ENCODE peak calls at places on chromosomes 5 and 9, in ten cellular contexts. One of them, this sample, is unnamed.

GRCh38 chr9:4762889-4763521 is 22.0 kb upstream of the AK3 start:
- DNase-seq in activated T-cell treated with anti-CD3 and anti-CD28 coated beads for 1 hour: no peak
- DNase-seq in stimulated activated CD4-positive, alpha-beta T cell treated with anti-CD3 and anti-CD28 coated beads, TNF-alpha, amount 100 ng/mL, for 1 hour: no peak
- DNase-seq in Daoy: peak; percentile 41
- DNase-seq in HT1080: peak; percentile 38
- DNase-seq in spleen: peak; percentile 86
- DNase-seq in adrenal gland: peak; percentile 69
- DNase-seq in Caco-2: no peak
- DNase-seq in AG08395: no peak
- DNase-seq in activated CD4-positive, alpha-beta memory T cell treated with anti-CD3 and anti-CD28 coated beads for 36 hours: peak; percentile 23
- DNase-seq in this sample: peak; percentile 38

GRCh38 chr9:6272229-6272597 is 56.0 kb upstream of the TPD52L3 start:
- DNase-seq in Daoy: no peak
- DNase-seq in HT1080: no peak
- DNase-seq in AG08395: peak; percentile 58
- DNase-seq in adrenal gland: no peak
- DNase-seq in stimulated activated CD4-positive, alpha-beta T cell treated with anti-CD3 and anti-CD28 coated beads, TNF-alpha, amount 100 ng/mL, for 1 hour: no peak
- DNase-seq in activated CD4-positive, alpha-beta memory T cell treated with anti-CD3 and anti-CD28 coated beads for 36 hours: no peak
- DNase-seq in spleen: no peak
- DNase-seq in Caco-2: no peak
- DNase-seq in activated T-cell treated with anti-CD3 and anti-CD28 coated beads for 1 hour: no peak
- DNase-seq in this sample: no peak

GRCh38 chr5:92599217-92599810 is 981.7 kb downstream of the NR2F1-AS1 start:
- DNase-seq in HT1080: no peak
- DNase-seq in stimulated activated CD4-positive, alpha-beta T cell treated with anti-CD3 and anti-CD28 coated beads, TNF-alpha, amount 100 ng/mL, for 1 hour: no peak
- DNase-seq in activated CD4-positive, alpha-beta memory T cell treated with anti-CD3 and anti-CD28 coated beads for 36 hours: no peak
- DNase-seq in spleen: no peak
- DNase-seq in adrenal gland: no peak
- DNase-seq in activated T-cell treated with anti-CD3 and anti-CD28 coated beads for 1 hour: no peak
- DNase-seq in AG08395: no peak
- DNase-seq in Daoy: no peak
- DNase-seq in Caco-2: no peak
- DNase-seq in this sample: no peak

GRCh38 chr9:110255417-110256141 is 728 bp downstream of the TXN start:
- DNase-seq in Caco-2: peak; percentile 59
- DNase-seq in activated CD4-positive, alpha-beta memory T cell treated with anti-CD3 and anti-CD28 coated beads for 36 hours: peak; percentile 79
- DNase-seq in spleen: peak; percentile 93
- DNase-seq in HT1080: peak; percentile 69
- DNase-seq in adrenal gland: peak; percentile 76
- DNase-seq in AG08395: no peak
- DNase-seq in stimulated activated CD4-positive, alpha-beta T cell treated with anti-CD3 and anti-CD28 coated beads, TNF-alpha, amount 100 ng/mL, for 1 hour: peak; percentile 31
- DNase-seq in activated T-cell treated with anti-CD3 and anti-CD28 coated beads for 1 hour: peak; percentile 4
- DNase-seq in Daoy: peak; percentile 85
- DNase-seq in this sample: peak; percentile 73

GRCh38 chr9:93815677-93816076 is 139.5 kb downstream of the BARX1 start:
- DNase-seq in Caco-2: no peak
- DNase-seq in adrenal gland: no peak
- DNase-seq in activated CD4-positive, alpha-beta memory T cell treated with anti-CD3 and anti-CD28 coated beads for 36 hours: no peak
- DNase-seq in AG08395: no peak
- DNase-seq in Daoy: no peak
- DNase-seq in stimulated activated CD4-positive, alpha-beta T cell treated with anti-CD3 and anti-CD28 coated beads, TNF-alpha, amount 100 ng/mL, for 1 hour: no peak
- DNase-seq in activated T-cell treated with anti-CD3 and anti-CD28 coated beads for 1 hour: no peak
- DNase-seq in HT1080: no peak
- DNase-seq in spleen: no peak
- DNase-seq in this sample: no peak

GRCh38 chr5:80764786-80765185 is 110.0 kb upstream of the DHFR start:
- DNase-seq in Daoy: no peak
- DNase-seq in HT1080: no peak
- DNase-seq in AG08395: no peak
- DNase-seq in activated CD4-positive, alpha-beta memory T cell treated with anti-CD3 and anti-CD28 coated beads for 36 hours: no peak
- DNase-seq in Caco-2: no peak
- DNase-seq in spleen: no peak
- DNase-seq in stimulated activated CD4-positive, alpha-beta T cell treated with anti-CD3 and anti-CD28 coated beads, TNF-alpha, amount 100 ng/mL, for 1 hour: no peak
- DNase-seq in activated T-cell treated with anti-CD3 and anti-CD28 coated beads for 1 hour: no peak
- DNase-seq in adrenal gland: no peak
- DNase-seq in this sample: no peak

GRCh38 chr9:114733814-114734213 is 51.8 kb upstream of the TEX48 start:
- DNase-seq in spleen: no peak
- DNase-seq in Caco-2: no peak
- DNase-seq in AG08395: no peak
- DNase-seq in Daoy: peak; percentile 85
- DNase-seq in activated T-cell treated with anti-CD3 and anti-CD28 coated beads for 1 hour: no peak
- DNase-seq in HT1080: peak; percentile 86
- DNase-seq in stimulated activated CD4-positive, alpha-beta T cell treated with anti-CD3 and anti-CD28 coated beads, TNF-alpha, amount 100 ng/mL, for 1 hour: no peak
- DNase-seq in activated CD4-positive, alpha-beta memory T cell treated with anti-CD3 and anti-CD28 coated beads for 36 hours: no peak
- DNase-seq in adrenal gland: no peak
- DNase-seq in this sample: no peak

GRCh38 chr5:51039915-51040314 is 343.3 kb upstream of the ISL1 start:
- DNase-seq in activated T-cell treated with anti-CD3 and anti-CD28 coated beads for 1 hour: no peak
- DNase-seq in Caco-2: no peak
- DNase-seq in stimulated activated CD4-positive, alpha-beta T cell treated with anti-CD3 and anti-CD28 coated beads, TNF-alpha, amount 100 ng/mL, for 1 hour: no peak
- DNase-seq in HT1080: no peak
- DNase-seq in spleen: no peak
- DNase-seq in Daoy: no peak
- DNase-seq in activated CD4-positive, alpha-beta memory T cell treated with anti-CD3 and anti-CD28 coated beads for 36 hours: no peak
- DNase-seq in AG08395: no peak
- DNase-seq in adrenal gland: no peak
- DNase-seq in this sample: no peak

GRCh38 chr5:440413-441180 is 2.4 kb upstream of the EXOC3 start:
- DNase-seq in Daoy: no peak
- DNase-seq in AG08395: no peak
- DNase-seq in Caco-2: no peak
- DNase-seq in adrenal gland: peak; percentile 51
- DNase-seq in stimulated activated CD4-positive, alpha-beta T cell treated with anti-CD3 and anti-CD28 coated beads, TNF-alpha, amount 100 ng/mL, for 1 hour: no peak
- DNase-seq in activated T-cell treated with anti-CD3 and anti-CD28 coated beads for 1 hour: no peak
- DNase-seq in spleen: peak; percentile 71
- DNase-seq in HT1080: no peak
- DNase-seq in activated CD4-positive, alpha-beta memory T cell treated with anti-CD3 and anti-CD28 coated beads for 36 hours: no peak
- DNase-seq in this sample: no peak

GRCh38 chr9:2567922-2568321 is 53.7 kb upstream of the VLDLR start:
- DNase-seq in Caco-2: no peak
- DNase-seq in Daoy: peak; percentile 23
- DNase-seq in HT1080: no peak
- DNase-seq in AG08395: no peak
- DNase-seq in activated CD4-positive, alpha-beta memory T cell treated with anti-CD3 and anti-CD28 coated beads for 36 hours: no peak
- DNase-seq in spleen: no peak
- DNase-seq in adrenal gland: no peak
- DNase-seq in stimulated activated CD4-positive, alpha-beta T cell treated with anti-CD3 and anti-CD28 coated beads, TNF-alpha, amount 100 ng/mL, for 1 hour: no peak
- DNase-seq in activated T-cell treated with anti-CD3 and anti-CD28 coated beads for 1 hour: no peak
- DNase-seq in this sample: no peak

GRCh38 chr5:175382171-175382570 is 61.8 kb downstream of the DRD1 start:
- DNase-seq in AG08395: no peak
- DNase-seq in HT1080: no peak
- DNase-seq in activated CD4-positive, alpha-beta memory T cell treated with anti-CD3 and anti-CD28 coated beads for 36 hours: no peak
- DNase-seq in Daoy: no peak
- DNase-seq in adrenal gland: no peak
- DNase-seq in spleen: no peak
- DNase-seq in stimulated activated CD4-positive, alpha-beta T cell treated with anti-CD3 and anti-CD28 coated beads, TNF-alpha, amount 100 ng/mL, for 1 hour: no peak
- DNase-seq in Caco-2: no peak
- DNase-seq in activated T-cell treated with anti-CD3 and anti-CD28 coated beads for 1 hour: no peak
- DNase-seq in this sample: no peak

GRCh38 chr5:100444961-100445360 is 90.2 kb upstream of the FAM174A start:
- DNase-seq in Daoy: peak; percentile 2
- DNase-seq in stimulated activated CD4-positive, alpha-beta T cell treated with anti-CD3 and anti-CD28 coated beads, TNF-alpha, amount 100 ng/mL, for 1 hour: no peak
- DNase-seq in AG08395: no peak
- DNase-seq in adrenal gland: no peak
- DNase-seq in Caco-2: no peak
- DNase-seq in activated T-cell treated with anti-CD3 and anti-CD28 coated beads for 1 hour: no peak
- DNase-seq in activated CD4-positive, alpha-beta memory T cell treated with anti-CD3 and anti-CD28 coated beads for 36 hours: no peak
- DNase-seq in spleen: no peak
- DNase-seq in HT1080: peak; percentile 74
- DNase-seq in this sample: no peak

GRCh38 chr9:121984726-121985402 is 108.2 kb downstream of the TTLL11 start:
- DNase-seq in stimulated activated CD4-positive, alpha-beta T cell treated with anti-CD3 and anti-CD28 coated beads, TNF-alpha, amount 100 ng/mL, for 1 hour: no peak
- DNase-seq in AG08395: peak; percentile 82
- DNase-seq in spleen: no peak
- DNase-seq in HT1080: peak; percentile 69
- DNase-seq in activated T-cell treated with anti-CD3 and anti-CD28 coated beads for 1 hour: no peak
- DNase-seq in Daoy: peak; percentile 68
- DNase-seq in Caco-2: no peak
- DNase-seq in adrenal gland: no peak
- DNase-seq in activated CD4-positive, alpha-beta memory T cell treated with anti-CD3 and anti-CD28 coated beads for 36 hours: no peak
- DNase-seq in this sample: no peak

GRCh38 chr5:73120222-73121108 is at the start of gene TMEM171:
- DNase-seq in stimulated activated CD4-positive, alpha-beta T cell treated with anti-CD3 and anti-CD28 coated beads, TNF-alpha, amount 100 ng/mL, for 1 hour: no peak
- DNase-seq in Caco-2: peak; percentile 57
- DNase-seq in spleen: peak; percentile 82
- DNase-seq in Daoy: peak; percentile 60
- DNase-seq in activated T-cell treated with anti-CD3 and anti-CD28 coated beads for 1 hour: no peak
- DNase-seq in adrenal gland: no peak
- DNase-seq in activated CD4-positive, alpha-beta memory T cell treated with anti-CD3 and anti-CD28 coated beads for 36 hours: no peak
- DNase-seq in HT1080: no peak
- DNase-seq in AG08395: peak; percentile 52
- DNase-seq in this sample: no peak

GRCh38 chr9:120388000-120388855 is 191.7 kb downstream of the CDK5RAP2 start:
- DNase-seq in activated T-cell treated with anti-CD3 and anti-CD28 coated beads for 1 hour: no peak
- DNase-seq in Daoy: no peak
- DNase-seq in AG08395: no peak
- DNase-seq in HT1080: no peak
- DNase-seq in adrenal gland: no peak
- DNase-seq in stimulated activated CD4-positive, alpha-beta T cell treated with anti-CD3 and anti-CD28 coated beads, TNF-alpha, amount 100 ng/mL, for 1 hour: no peak
- DNase-seq in spleen: no peak
- DNase-seq in Caco-2: no peak
- DNase-seq in activated CD4-positive, alpha-beta memory T cell treated with anti-CD3 and anti-CD28 coated beads for 36 hours: no peak
- DNase-seq in this sample: no peak

GRCh38 chr9:37961346-37961745 is 57.4 kb upstream of the SLC25A51 start:
- DNase-seq in Daoy: no peak
- DNase-seq in activated CD4-positive, alpha-beta memory T cell treated with anti-CD3 and anti-CD28 coated beads for 36 hours: no peak
- DNase-seq in spleen: no peak
- DNase-seq in activated T-cell treated with anti-CD3 and anti-CD28 coated beads for 1 hour: no peak
- DNase-seq in AG08395: no peak
- DNase-seq in adrenal gland: no peak
- DNase-seq in stimulated activated CD4-positive, alpha-beta T cell treated with anti-CD3 and anti-CD28 coated beads, TNF-alpha, amount 100 ng/mL, for 1 hour: no peak
- DNase-seq in HT1080: no peak
- DNase-seq in Caco-2: no peak
- DNase-seq in this sample: no peak

GRCh38 chr5:157132302-157132612 is 10.4 kb downstream of the MED7 start:
- DNase-seq in adrenal gland: no peak
- DNase-seq in Caco-2: no peak
- DNase-seq in AG08395: no peak
- DNase-seq in Daoy: no peak
- DNase-seq in HT1080: no peak
- DNase-seq in spleen: no peak
- DNase-seq in stimulated activated CD4-positive, alpha-beta T cell treated with anti-CD3 and anti-CD28 coated beads, TNF-alpha, amount 100 ng/mL, for 1 hour: no peak
- DNase-seq in activated T-cell treated with anti-CD3 and anti-CD28 coated beads for 1 hour: no peak
- DNase-seq in activated CD4-positive, alpha-beta memory T cell treated with anti-CD3 and anti-CD28 coated beads for 36 hours: no peak
- DNase-seq in this sample: no peak

GRCh38 chr5:170268884-170269283 is 28.7 kb downstream of the LCP2 start:
- DNase-seq in AG08395: no peak
- DNase-seq in activated CD4-positive, alpha-beta memory T cell treated with anti-CD3 and anti-CD28 coated beads for 36 hours: no peak
- DNase-seq in spleen: no peak
- DNase-seq in Caco-2: no peak
- DNase-seq in activated T-cell treated with anti-CD3 and anti-CD28 coated beads for 1 hour: no peak
- DNase-seq in stimulated activated CD4-positive, alpha-beta T cell treated with anti-CD3 and anti-CD28 coated beads, TNF-alpha, amount 100 ng/mL, for 1 hour: no peak
- DNase-seq in adrenal gland: no peak
- DNase-seq in HT1080: no peak
- DNase-seq in Daoy: no peak
- DNase-seq in this sample: no peak

GRCh38 chr5:80934751-80935150 is 25.4 kb upstream of the RASGRF2 start:
- DNase-seq in spleen: no peak
- DNase-seq in Daoy: no peak
- DNase-seq in activated CD4-positive, alpha-beta memory T cell treated with anti-CD3 and anti-CD28 coated beads for 36 hours: no peak
- DNase-seq in activated T-cell treated with anti-CD3 and anti-CD28 coated beads for 1 hour: no peak
- DNase-seq in HT1080: no peak
- DNase-seq in adrenal gland: no peak
- DNase-seq in stimulated activated CD4-positive, alpha-beta T cell treated with anti-CD3 and anti-CD28 coated beads, TNF-alpha, amount 100 ng/mL, for 1 hour: no peak
- DNase-seq in AG08395: no peak
- DNase-seq in Caco-2: no peak
- DNase-seq in this sample: no peak

GRCh38 chr5:139543423-139543991 is 17.6 kb upstream of the UBE2D2 start:
- DNase-seq in adrenal gland: peak; percentile 85
- DNase-seq in AG08395: peak; percentile 46
- DNase-seq in Daoy: no peak
- DNase-seq in activated CD4-positive, alpha-beta memory T cell treated with anti-CD3 and anti-CD28 coated beads for 36 hours: peak; percentile 69
- DNase-seq in activated T-cell treated with anti-CD3 and anti-CD28 coated beads for 1 hour: peak; percentile 27
- DNase-seq in HT1080: no peak
- DNase-seq in stimulated activated CD4-positive, alpha-beta T cell treated with anti-CD3 and anti-CD28 coated beads, TNF-alpha, amount 100 ng/mL, for 1 hour: no peak
- DNase-seq in Caco-2: no peak
- DNase-seq in spleen: peak; percentile 94
- DNase-seq in this sample: peak; percentile 87

GRCh38 chr5:160751297-160751696 is 100.7 kb downstream of the ATP10B start:
- DNase-seq in Daoy: no peak
- DNase-seq in spleen: no peak
- DNase-seq in Caco-2: no peak
- DNase-seq in adrenal gland: no peak
- DNase-seq in activated CD4-positive, alpha-beta memory T cell treated with anti-CD3 and anti-CD28 coated beads for 36 hours: no peak
- DNase-seq in activated T-cell treated with anti-CD3 and anti-CD28 coated beads for 1 hour: no peak
- DNase-seq in HT1080: no peak
- DNase-seq in AG08395: no peak
- DNase-seq in stimulated activated CD4-positive, alpha-beta T cell treated with anti-CD3 and anti-CD28 coated beads, TNF-alpha, amount 100 ng/mL, for 1 hour: no peak
- DNase-seq in this sample: no peak

GRCh38 chr5:122500245-122501086 is 188.4 kb downstream of the SNCAIP start:
- DNase-seq in spleen: no peak
- DNase-seq in Caco-2: peak; percentile 62
- DNase-seq in activated T-cell treated with anti-CD3 and anti-CD28 coated beads for 1 hour: no peak
- DNase-seq in adrenal gland: no peak
- DNase-seq in stimulated activated CD4-positive, alpha-beta T cell treated with anti-CD3 and anti-CD28 coated beads, TNF-alpha, amount 100 ng/mL, for 1 hour: no peak
- DNase-seq in AG08395: peak; percentile 76
- DNase-seq in Daoy: peak; percentile 72
- DNase-seq in HT1080: peak; percentile 67
- DNase-seq in activated CD4-positive, alpha-beta memory T cell treated with anti-CD3 and anti-CD28 coated beads for 36 hours: peak; percentile 16
- DNase-seq in this sample: no peak

GRCh38 chr5:10461904-10462542 is 20.3 kb downstream of the ROPN1L start:
- DNase-seq in spleen: peak; percentile 29
- DNase-seq in Caco-2: no peak
- DNase-seq in HT1080: no peak
- DNase-seq in AG08395: no peak
- DNase-seq in adrenal gland: no peak
- DNase-seq in Daoy: no peak
- DNase-seq in stimulated activated CD4-positive, alpha-beta T cell treated with anti-CD3 and anti-CD28 coated beads, TNF-alpha, amount 100 ng/mL, for 1 hour: no peak
- DNase-seq in activated CD4-positive, alpha-beta memory T cell treated with anti-CD3 and anti-CD28 coated beads for 36 hours: no peak
- DNase-seq in activated T-cell treated with anti-CD3 and anti-CD28 coated beads for 1 hour: no peak
- DNase-seq in this sample: no peak

GRCh38 chr5:163281512-163281911 is 155.9 kb upstream of the CCNG1 start:
- DNase-seq in adrenal gland: no peak
- DNase-seq in AG08395: no peak
- DNase-seq in stimulated activated CD4-positive, alpha-beta T cell treated with anti-CD3 and anti-CD28 coated beads, TNF-alpha, amount 100 ng/mL, for 1 hour: no peak
- DNase-seq in HT1080: no peak
- DNase-seq in Daoy: no peak
- DNase-seq in activated CD4-positive, alpha-beta memory T cell treated with anti-CD3 and anti-CD28 coated beads for 36 hours: no peak
- DNase-seq in Caco-2: no peak
- DNase-seq in spleen: no peak
- DNase-seq in activated T-cell treated with anti-CD3 and anti-CD28 coated beads for 1 hour: no peak
- DNase-seq in this sample: no peak

GRCh38 chr9:117825609-117826347 is 121.6 kb downstream of the TLR4 start:
- DNase-seq in Caco-2: no peak
- DNase-seq in stimulated activated CD4-positive, alpha-beta T cell treated with anti-CD3 and anti-CD28 coated beads, TNF-alpha, amount 100 ng/mL, for 1 hour: peak; percentile 0
- DNase-seq in adrenal gland: no peak
- DNase-seq in spleen: no peak
- DNase-seq in AG08395: no peak
- DNase-seq in Daoy: no peak
- DNase-seq in HT1080: no peak
- DNase-seq in activated T-cell treated with anti-CD3 and anti-CD28 coated beads for 1 hour: peak; percentile 3
- DNase-seq in activated CD4-positive, alpha-beta memory T cell treated with anti-CD3 and anti-CD28 coated beads for 36 hours: peak; percentile 67
- DNase-seq in this sample: peak; percentile 33

GRCh38 chr9:114229236-114229635 is 73.9 kb downstream of the COL27A1 start:
- DNase-seq in adrenal gland: no peak
- DNase-seq in activated T-cell treated with anti-CD3 and anti-CD28 coated beads for 1 hour: no peak
- DNase-seq in Caco-2: no peak
- DNase-seq in Daoy: no peak
- DNase-seq in stimulated activated CD4-positive, alpha-beta T cell treated with anti-CD3 and anti-CD28 coated beads, TNF-alpha, amount 100 ng/mL, for 1 hour: no peak
- DNase-seq in HT1080: no peak
- DNase-seq in spleen: no peak
- DNase-seq in activated CD4-positive, alpha-beta memory T cell treated with anti-CD3 and anti-CD28 coated beads for 36 hours: no peak
- DNase-seq in AG08395: no peak
- DNase-seq in this sample: no peak

GRCh38 chr5:78907255-78907886 is 77.7 kb downstream of the ARSB start:
- DNase-seq in AG08395: peak; percentile 77
- DNase-seq in spleen: no peak
- DNase-seq in Caco-2: no peak
- DNase-seq in activated T-cell treated with anti-CD3 and anti-CD28 coated beads for 1 hour: no peak
- DNase-seq in activated CD4-positive, alpha-beta memory T cell treated with anti-CD3 and anti-CD28 coated beads for 36 hours: no peak
- DNase-seq in Daoy: peak; percentile 94
- DNase-seq in HT1080: peak; percentile 88
- DNase-seq in adrenal gland: no peak
- DNase-seq in stimulated activated CD4-positive, alpha-beta T cell treated with anti-CD3 and anti-CD28 coated beads, TNF-alpha, amount 100 ng/mL, for 1 hour: no peak
- DNase-seq in this sample: no peak

GRCh38 chr5:164422400-164422799 is 917.0 kb downstream of the MAT2B start:
- DNase-seq in stimulated activated CD4-positive, alpha-beta T cell treated with anti-CD3 and anti-CD28 coated beads, TNF-alpha, amount 100 ng/mL, for 1 hour: no peak
- DNase-seq in Caco-2: peak; percentile 58
- DNase-seq in activated T-cell treated with anti-CD3 and anti-CD28 coated beads for 1 hour: no peak
- DNase-seq in AG08395: no peak
- DNase-seq in HT1080: peak; percentile 36
- DNase-seq in activated CD4-positive, alpha-beta memory T cell treated with anti-CD3 and anti-CD28 coated beads for 36 hours: no peak
- DNase-seq in adrenal gland: no peak
- DNase-seq in spleen: no peak
- DNase-seq in Daoy: no peak
- DNase-seq in this sample: no peak

This sample was measured in GM06990.